ENCODE peak calls at places on chromosomes 11 and 22, in ten cellular contexts. One of them, this sample, is unnamed.

GRCh38 chr11:24153337-24153736 is 343.5 kb upstream of the LUZP2 start:
- DNase-seq in tibial artery: no peak
- DNase-seq in GM23338: no peak
- DNase-seq in PC-3: no peak
- DNase-seq in cardiac muscle cell: no peak
- DNase-seq in A549: no peak
- DNase-seq in mucosa of descending colon: no peak
- DNase-seq in CD8-positive, alpha-beta T cell: no peak
- DNase-seq in IMR-90: no peak
- DNase-seq in H1: no peak
- DNase-seq in this sample: no peak

GRCh38 chr11:123246749-123247497 is 51.9 kb upstream of the CLMP start:
- DNase-seq in tibial artery: peak; percentile 80
- DNase-seq in GM23338: peak; percentile 94
- DNase-seq in PC-3: peak; percentile 92
- DNase-seq in cardiac muscle cell: peak; percentile 88
- DNase-seq in A549: peak; percentile 60
- DNase-seq in mucosa of descending colon: peak; percentile 88
- DNase-seq in CD8-positive, alpha-beta T cell: peak; percentile 88
- DNase-seq in IMR-90: peak; percentile 81
- DNase-seq in H1: peak; percentile 92
- DNase-seq in this sample: peak; percentile 77

GRCh38 chr11:61293869-61294716 is 1.0 kb downstream of the VWCE start:
- DNase-seq in tibial artery: peak; percentile 43
- DNase-seq in GM23338: peak; percentile 50
- DNase-seq in PC-3: peak; percentile 22
- DNase-seq in cardiac muscle cell: peak; percentile 64
- DNase-seq in A549: peak; percentile 67
- DNase-seq in mucosa of descending colon: peak; percentile 14
- DNase-seq in CD8-positive, alpha-beta T cell: no peak
- DNase-seq in IMR-90: peak; percentile 48
- DNase-seq in H1: peak; percentile 57
- DNase-seq in this sample: peak; percentile 65

GRCh38 chr11:111585371-111585770 is 16.9 kb upstream of the SIK2 start:
- DNase-seq in tibial artery: no peak
- DNase-seq in GM23338: no peak
- DNase-seq in PC-3: peak; percentile 52
- DNase-seq in cardiac muscle cell: peak; percentile 82
- DNase-seq in A549: no peak
- DNase-seq in mucosa of descending colon: no peak
- DNase-seq in CD8-positive, alpha-beta T cell: no peak
- DNase-seq in IMR-90: peak; percentile 90
- DNase-seq in H1: no peak
- DNase-seq in this sample: no peak

GRCh38 chr11:15852179-15852578 is 504.2 kb downstream of the SOX6 start:
- DNase-seq in tibial artery: no peak
- DNase-seq in GM23338: peak; percentile 53
- DNase-seq in PC-3: peak; percentile 4
- DNase-seq in cardiac muscle cell: no peak
- DNase-seq in A549: no peak
- DNase-seq in mucosa of descending colon: peak; percentile 73
- DNase-seq in CD8-positive, alpha-beta T cell: no peak
- DNase-seq in IMR-90: peak; percentile 35
- DNase-seq in H1: no peak
- DNase-seq in this sample: peak; percentile 50

GRCh38 chr11:6625832-6626420 is 6.7 kb upstream of the TPP1 start:
- DNase-seq in tibial artery: no peak
- DNase-seq in GM23338: no peak
- DNase-seq in PC-3: no peak
- DNase-seq in cardiac muscle cell: no peak
- DNase-seq in A549: no peak
- DNase-seq in mucosa of descending colon: no peak
- DNase-seq in CD8-positive, alpha-beta T cell: no peak
- DNase-seq in IMR-90: no peak
- DNase-seq in H1: no peak
- DNase-seq in this sample: no peak

GRCh38 chr11:36008576-36008975 is 64.7 kb downstream of the LDLRAD3 start:
- DNase-seq in tibial artery: no peak
- DNase-seq in GM23338: no peak
- DNase-seq in PC-3: peak; percentile 58
- DNase-seq in cardiac muscle cell: peak; percentile 41
- DNase-seq in A549: no peak
- DNase-seq in mucosa of descending colon: no peak
- DNase-seq in CD8-positive, alpha-beta T cell: no peak
- DNase-seq in IMR-90: peak; percentile 48
- DNase-seq in H1: no peak
- DNase-seq in this sample: no peak

GRCh38 chr11:111530091-111530490 is 10.4 kb upstream of the LAYN start:
- DNase-seq in tibial artery: no peak
- DNase-seq in GM23338: no peak
- DNase-seq in PC-3: no peak
- DNase-seq in cardiac muscle cell: peak; percentile 52
- DNase-seq in A549: no peak
- DNase-seq in mucosa of descending colon: no peak
- DNase-seq in CD8-positive, alpha-beta T cell: no peak
- DNase-seq in IMR-90: no peak
- DNase-seq in H1: no peak
- DNase-seq in this sample: no peak

GRCh38 chr22:30305519-30305905 is 16.2 kb upstream of the CASTOR1 start:
- DNase-seq in tibial artery: peak; percentile 85
- DNase-seq in GM23338: no peak
- DNase-seq in PC-3: no peak
- DNase-seq in cardiac muscle cell: peak; percentile 62
- DNase-seq in A549: no peak
- DNase-seq in mucosa of descending colon: peak; percentile 71
- DNase-seq in CD8-positive, alpha-beta T cell: peak; percentile 79
- DNase-seq in IMR-90: no peak
- DNase-seq in H1: no peak
- DNase-seq in this sample: peak; percentile 66

GRCh38 chr11:61609000-61609969 is 28.4 kb upstream of the SYT7 start:
- DNase-seq in tibial artery: no peak
- DNase-seq in GM23338: no peak
- DNase-seq in PC-3: peak; percentile 62
- DNase-seq in cardiac muscle cell: no peak
- DNase-seq in A549: no peak
- DNase-seq in mucosa of descending colon: peak; percentile 83
- DNase-seq in CD8-positive, alpha-beta T cell: no peak
- DNase-seq in IMR-90: no peak
- DNase-seq in H1: no peak
- DNase-seq in this sample: no peak

GRCh38 chr11:14081541-14082211 is 119.2 kb downstream of the SPON1 start:
- DNase-seq in tibial artery: no peak
- DNase-seq in GM23338: no peak
- DNase-seq in PC-3: no peak
- DNase-seq in cardiac muscle cell: peak; percentile 22
- DNase-seq in A549: no peak
- DNase-seq in mucosa of descending colon: no peak
- DNase-seq in CD8-positive, alpha-beta T cell: no peak
- DNase-seq in IMR-90: no peak
- DNase-seq in H1: no peak
- DNase-seq in this sample: no peak

DNA sequence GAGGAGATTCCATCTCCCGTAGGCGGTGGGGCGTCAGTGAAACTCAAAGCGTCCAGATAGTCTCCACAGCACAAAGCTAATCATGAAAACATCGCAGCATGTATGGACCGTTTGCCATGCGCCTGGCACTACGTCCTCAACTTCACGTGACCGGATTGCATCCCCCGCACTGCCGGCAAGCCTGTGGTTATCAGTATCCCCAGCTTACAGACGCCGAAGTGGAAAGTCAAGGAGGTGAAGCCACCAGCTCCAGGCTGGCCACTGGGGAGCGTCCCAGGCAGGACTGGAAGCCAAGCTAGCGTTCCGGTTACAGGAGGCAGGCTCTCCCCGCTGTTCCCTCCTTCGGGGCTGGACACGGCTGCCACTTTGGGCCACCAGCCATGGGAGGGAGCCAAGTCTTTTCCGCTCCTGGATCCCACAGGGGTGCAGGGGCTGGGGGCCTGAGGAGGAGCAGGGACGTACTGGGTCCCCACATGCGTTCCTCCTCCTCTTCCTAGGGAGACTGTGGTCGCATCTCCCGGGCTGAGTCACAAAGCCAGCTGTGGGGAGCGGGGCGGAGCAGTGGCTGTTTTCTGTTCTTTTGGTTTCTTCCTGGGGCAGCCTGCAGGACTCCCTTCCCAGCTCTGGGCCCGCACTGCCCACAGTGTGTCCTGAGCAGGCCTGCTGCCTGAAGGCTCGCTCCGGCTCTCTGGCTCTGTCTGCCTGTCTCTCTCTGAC is 4.3 kb upstream of the OSBPL5 start:
- DNase-seq in tibial artery: peak; percentile 73
- DNase-seq in GM23338: peak; percentile 71
- DNase-seq in PC-3: peak; percentile 52
- DNase-seq in cardiac muscle cell: peak; percentile 82
- DNase-seq in A549: no peak
- DNase-seq in mucosa of descending colon: no peak
- DNase-seq in CD8-positive, alpha-beta T cell: no peak
- DNase-seq in IMR-90: peak; percentile 73
- DNase-seq in H1: no peak
- DNase-seq in this sample: peak; percentile 56
- TF ChIP-seq CTCF in tibial artery: no peak
- TF ChIP-seq CTCF in GM23338: no peak
- TF ChIP-seq CTCF in PC-3: peak; percentile 21
- TF ChIP-seq CTCF in cardiac muscle cell: no peak
- TF ChIP-seq CTCF in A549: no peak
- TF ChIP-seq CTCF in mucosa of descending colon: no peak
- TF ChIP-seq CTCF in CD8-positive, alpha-beta T cell: no peak
- TF ChIP-seq CTCF in IMR-90: peak; percentile 9
- TF ChIP-seq CTCF in H1: no peak
- TF ChIP-seq CTCF in this sample: no peak

DNA sequence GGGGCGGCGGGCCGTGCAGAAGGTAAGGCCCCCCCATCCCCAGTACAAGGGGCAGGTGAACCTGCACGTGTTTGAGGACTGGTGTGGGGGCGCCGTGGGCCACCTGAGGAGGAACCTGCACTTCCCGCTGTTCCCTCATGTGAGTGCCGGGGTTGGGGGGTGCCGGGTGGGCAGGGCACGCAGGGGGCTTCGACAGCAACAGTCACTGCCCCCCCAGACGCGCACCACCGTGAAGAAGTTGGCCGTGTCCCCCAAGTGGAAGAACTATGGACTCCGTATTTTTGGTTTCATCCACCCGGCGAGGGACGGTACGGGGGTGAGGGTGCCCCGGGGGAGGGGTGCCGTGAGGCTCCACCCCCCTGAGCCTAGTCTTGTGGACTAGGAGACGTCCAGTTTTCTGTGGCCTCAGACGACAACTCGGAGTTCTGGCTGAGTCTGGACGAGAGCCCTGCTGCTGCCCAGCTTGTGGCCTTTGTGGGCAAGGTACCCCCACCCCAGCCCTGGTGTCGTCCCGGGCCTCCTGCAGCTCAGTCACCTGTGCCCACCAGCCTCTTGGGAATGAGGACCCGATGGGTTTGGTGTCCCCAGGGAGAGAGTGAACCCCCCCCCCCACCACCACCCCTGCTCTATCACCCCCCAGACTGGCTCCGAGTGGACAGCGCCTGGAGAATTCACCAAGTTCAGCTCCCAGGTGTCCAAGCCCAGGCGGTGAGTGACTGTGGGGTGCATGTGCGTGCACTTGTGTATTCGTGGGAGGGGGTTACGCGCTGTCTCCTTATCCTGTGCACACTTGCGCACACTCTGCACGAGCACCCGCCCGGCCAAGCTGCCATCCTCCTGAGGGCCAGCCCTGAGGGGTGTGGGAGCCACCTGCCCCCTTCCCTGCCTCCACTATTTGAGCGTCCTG is 3.8 kb downstream of the B4GALNT4 start:
- DNase-seq in tibial artery: no peak
- DNase-seq in GM23338: no peak
- DNase-seq in PC-3: no peak
- DNase-seq in cardiac muscle cell: no peak
- DNase-seq in A549: no peak
- DNase-seq in mucosa of descending colon: no peak
- DNase-seq in CD8-positive, alpha-beta T cell: no peak
- DNase-seq in IMR-90: no peak
- DNase-seq in H1: no peak
- DNase-seq in this sample: peak; percentile 29
- H3K4me1 ChIP-seq in tibial artery: peaks cover 10% of the 10 kb centered on the region
- H3K4me1 ChIP-seq in GM23338: peaks cover 6% of the 10 kb centered on the region
- H3K4me1 ChIP-seq in PC-3: peaks cover 6% of the 10 kb centered on the region
- H3K4me1 ChIP-seq in cardiac muscle cell: no peaks in the 10 kb centered on the region
- H3K4me1 ChIP-seq in A549: peaks cover 14% of the 10 kb centered on the region
- H3K4me1 ChIP-seq in mucosa of descending colon: peaks cover 2% of the 10 kb centered on the region
- H3K4me1 ChIP-seq in CD8-positive, alpha-beta T cell: peaks cover 7% of the 10 kb centered on the region
- H3K4me1 ChIP-seq in IMR-90: peaks cover 7% of the 10 kb centered on the region
- H3K4me1 ChIP-seq in H1: peaks cover 3% of the 10 kb centered on the region
- H3K4me1 ChIP-seq in this sample: no peaks in the 10 kb centered on the region

DNA sequence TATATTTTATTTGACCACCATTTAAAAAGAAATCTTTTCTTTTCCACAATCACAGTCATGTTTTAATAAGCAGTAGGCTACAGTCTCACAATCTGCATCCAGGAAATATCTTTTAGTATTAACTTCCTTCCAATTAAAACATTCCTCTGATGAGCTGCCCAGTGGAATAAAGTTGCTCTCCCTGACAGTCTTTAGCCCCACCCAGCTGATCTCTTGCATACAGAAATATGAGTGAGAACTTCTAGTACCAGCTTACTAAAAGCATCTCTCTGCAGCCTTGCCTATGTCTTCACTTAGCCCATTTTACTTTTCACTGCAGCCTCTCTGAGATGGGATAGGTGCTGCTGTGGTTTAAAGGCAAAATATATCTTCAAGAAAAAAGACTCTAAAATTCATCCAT is 143.4 kb upstream of the ANO3 start:
- DNase-seq in tibial artery: no peak
- DNase-seq in GM23338: no peak
- DNase-seq in PC-3: no peak
- DNase-seq in cardiac muscle cell: peak; percentile 27
- DNase-seq in A549: no peak
- DNase-seq in mucosa of descending colon: no peak
- DNase-seq in CD8-positive, alpha-beta T cell: no peak
- DNase-seq in IMR-90: peak; percentile 10
- DNase-seq in H1: no peak
- DNase-seq in this sample: no peak
- H3K4me3 ChIP-seq in tibial artery: no peak overlapping the region
- H3K4me3 ChIP-seq in GM23338: no peak overlapping the region
- H3K4me3 ChIP-seq in PC-3: no peak overlapping the region
- H3K4me3 ChIP-seq in cardiac muscle cell: no peak overlapping the region
- H3K4me3 ChIP-seq in A549: no peak overlapping the region
- H3K4me3 ChIP-seq in mucosa of descending colon: no peak overlapping the region
- H3K4me3 ChIP-seq in CD8-positive, alpha-beta T cell: no peak overlapping the region
- H3K4me3 ChIP-seq in IMR-90: no peak overlapping the region
- H3K4me3 ChIP-seq in H1: no peak overlapping the region
- H3K4me3 ChIP-seq in this sample: no peak overlapping the region

DNA sequence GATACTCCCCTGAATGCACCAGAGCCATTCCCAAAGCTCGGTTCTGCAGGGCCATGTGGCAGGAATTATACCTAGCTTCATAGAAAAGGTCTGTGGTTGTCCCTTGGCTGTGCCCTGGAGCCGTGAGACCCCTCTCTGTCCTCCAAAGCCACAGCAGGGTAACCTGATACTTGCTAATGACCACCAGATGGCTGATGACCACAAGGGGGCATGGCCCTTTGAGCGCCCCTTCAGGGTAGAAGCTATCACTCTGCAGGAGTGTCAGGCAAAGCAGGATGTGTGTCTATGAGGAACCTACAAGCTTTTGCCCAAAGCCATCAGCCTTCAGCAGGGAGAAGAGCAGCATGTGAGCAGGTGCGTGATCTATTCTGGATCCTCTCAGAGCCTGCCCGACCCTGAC is 95.3 kb downstream of the NTM start:
- DNase-seq in tibial artery: no peak
- DNase-seq in GM23338: peak; percentile 91
- DNase-seq in PC-3: no peak
- DNase-seq in cardiac muscle cell: no peak
- DNase-seq in A549: no peak
- DNase-seq in mucosa of descending colon: no peak
- DNase-seq in CD8-positive, alpha-beta T cell: no peak
- DNase-seq in IMR-90: no peak
- DNase-seq in H1: peak; percentile 74
- DNase-seq in this sample: no peak
- TF ChIP-seq CTCF in tibial artery: no peak
- TF ChIP-seq CTCF in GM23338: peak; percentile 78
- TF ChIP-seq CTCF in PC-3: no peak
- TF ChIP-seq CTCF in cardiac muscle cell: no peak
- TF ChIP-seq CTCF in A549: no peak
- TF ChIP-seq CTCF in mucosa of descending colon: no peak
- TF ChIP-seq CTCF in CD8-positive, alpha-beta T cell: no peak
- TF ChIP-seq CTCF in IMR-90: no peak
- TF ChIP-seq CTCF in H1: peak; percentile 75
- TF ChIP-seq CTCF in this sample: no peak

This sample was measured in right lobe of liver.